ENCODE peak calls at places on chromosomes 13 and 19, in five cellular contexts. O, V, B, I and X are unnamed samples.

GRCh38 chr19:38862321-38863059 is 12.7 kb upstream of the HNRNPL start:
- DNase-seq in O (peak; percentile 19), V (no peak), B (peak; percentile 43), I (peak; percentile 65), X (peak; percentile 58)

GRCh38 chr13:25114220-25114619 is 18.3 kb downstream of the PABPC3 start:
- DNase-seq in O (peak; percentile 25), V (peak; percentile 47), B (peak; percentile 93), I (peak; percentile 26), X (peak; percentile 78)

GRCh38 chr13:45021250-45021649 is 31.9 kb downstream of the GPALPP1 start:
- DNase-seq in O (no peak), V (no peak), B (no peak), I (no peak), X (no peak)

GRCh38 chr13:31437975-31438374 is 238.2 kb downstream of the B3GLCT start:
- DNase-seq in O (no peak), V (no peak), B (peak; percentile 13), I (no peak), X (peak; percentile 36)

GRCh38 chr19:50427997-50428425 is 4.7 kb upstream of the MYBPC2 start:
- DNase-seq in O (no peak), V (peak; percentile 53), B (peak; percentile 86), I (peak; percentile 44), X (peak; percentile 71)

GRCh38 chr19:35216833-35217707 is 11.5 kb downstream of the FAM187B start:
- DNase-seq in O (no peak), V (peak; percentile 40), B (no peak), I (no peak), X (no peak)

GRCh38 chr19:40365613-40366401 is 17.3 kb downstream of the PLD3 start:
- DNase-seq in O (peak; percentile 76), V (peak; percentile 44), B (peak; percentile 90), I (peak; percentile 29), X (peak; percentile 28)

GRCh38 chr13:46571189-46571901 is 18.4 kb downstream of the LRCH1 start:
- DNase-seq in O (no peak), V (no peak), B (peak; percentile 77), I (no peak), X (peak; percentile 53)

GRCh38 chr13:46903748-46904147 is 6.9 kb upstream of the HTR2A start:
- DNase-seq in O (no peak), V (no peak), B (no peak), I (no peak), X (no peak)

GRCh38 chr13:75399168-75399878 is 82.6 kb downstream of the TBC1D4 start:
- DNase-seq in O (no peak), V (no peak), B (peak; percentile 83), I (no peak), X (peak; percentile 49)

GRCh38 chr19:15448778-15449619 is 757 bp downstream of the WIZ start:
- DNase-seq in O (no peak), V (no peak), B (no peak), I (no peak), X (no peak)

GRCh38 chr19:14786421-14786851 is 8.1 kb upstream of the ADGRE2 start:
- DNase-seq in O (no peak), V (peak; percentile 21), B (peak; percentile 7), I (no peak), X (no peak)

GRCh38 chr19:17671906-17672305 is 16.2 kb downstream of the UNC13A start:
- DNase-seq in O (no peak), V (no peak), B (peak; percentile 46), I (no peak), X (peak; percentile 9)

GRCh38 chr13:52348983-52349780 is 56.8 kb downstream of the THSD1 start:
- DNase-seq in O (peak; percentile 0), V (no peak), B (peak; percentile 62), I (peak; percentile 67), X (peak; percentile 99)

GRCh38 chr13:28499579-28499978 is 4.7 kb upstream of the FLT1 start:
- DNase-seq in O (no peak), V (no peak), B (no peak), I (no peak), X (no peak)

GRCh38 chr19:10961073-10961762 is 388 bp downstream of the SMARCA4 start:
- DNase-seq in O (no peak), V (no peak), B (peak; percentile 57), I (no peak), X (no peak)

GRCh38 chr19:16714702-16715294 is 4.8 kb upstream of the NWD1 start:
- DNase-seq in O (peak; percentile 13), V (peak; percentile 28), B (peak; percentile 71), I (no peak), X (peak; percentile 25)

GRCh38 chr19:43651758-43652545 is 12.3 kb upstream of the CADM4 start:
- DNase-seq in O (peak; percentile 18), V (peak; percentile 42), B (peak; percentile 78), I (peak; percentile 18), X (peak; percentile 65)

GRCh38 chr13:30362869-30363268 is 55.5 kb upstream of the KATNAL1 start:
- DNase-seq in O (no peak), V (no peak), B (no peak), I (no peak), X (no peak)

GRCh38 chr19:6271721-6272410 is 7.9 kb downstream of the MLLT1 start:
- DNase-seq in O (no peak), V (no peak), B (peak; percentile 89), I (no peak), X (peak; percentile 16)

GRCh38 chr19:54196514-54196913 is 4.1 kb upstream of the RPS9 start:
- DNase-seq in O (no peak), V (no peak), B (no peak), I (no peak), X (no peak)

GRCh38 chr19:4976412-4977298 is 7.7 kb downstream of the KDM4B start:
- DNase-seq in O (no peak), V (no peak), B (peak; percentile 86), I (peak; percentile 89), X (peak; percentile 93)

GRCh38 chr13:93963266-93964131 is 516.0 kb downstream of the DCT start:
- DNase-seq in O (no peak), V (no peak), B (peak; percentile 28), I (peak; percentile 62), X (peak; percentile 61)

GRCh38 chr19:14073232-14073924 is 792 bp downstream of the MISP3 start:
- DNase-seq in O (peak; percentile 70), V (peak; percentile 81), B (peak; percentile 90), I (no peak), X (no peak)

GRCh38 chr19:13172335-13173128 is 22.3 kb downstream of the IER2 start:
- DNase-seq in O (peak; percentile 50), V (peak; percentile 84), B (peak; percentile 91), I (no peak), X (peak; percentile 83)

GRCh38 chr19:610801-611505 is 21.3 kb downstream of the HCN2 start:
- DNase-seq in O (peak; percentile 56), V (peak; percentile 57), B (peak; percentile 94), I (peak; percentile 87), X (peak; percentile 70)

GRCh38 chr19:34343751-34344150 is 21.2 kb upstream of the GPI start:
- DNase-seq in O (no peak), V (no peak), B (no peak), I (no peak), X (no peak)

GRCh38 chr19:38263696-38264485 is 482 bp upstream of the SPINT2 start:
- DNase-seq in O (peak; percentile 99), V (peak; percentile 71), B (peak; percentile 91), I (no peak), X (peak; percentile 90)

GRCh38 chr19:58296086-58296485 is 9.1 kb upstream of the ERVK3-1 start:
- DNase-seq in O (no peak), V (no peak), B (no peak), I (no peak), X (no peak)

GRCh38 chr19:32908641-32909190 is 39.1 kb upstream of the SLC7A9 start:
- DNase-seq in O (no peak), V (no peak), B (no peak), I (no peak), X (no peak)

GRCh38 chr13:46176756-46177155 is 5.2 kb downstream of the LCP1 start:
- DNase-seq in O (no peak), V (no peak), B (no peak), I (no peak), X (no peak)

GRCh38 chr13:43072394-43072793 is 49.0 kb downstream of the DNAJC15 start:
- DNase-seq in O (no peak), V (no peak), B (no peak), I (no peak), X (peak; percentile 55)

GRCh38 chr13:52165410-52165809 is 6.0 kb upstream of the NEK3 start:
- DNase-seq in O (no peak), V (no peak), B (no peak), I (no peak), X (no peak)

GRCh38 chr13:98447881-98448641 is 128.8 kb downstream of the STK24 start:
- DNase-seq in O (no peak), V (no peak), B (peak; percentile 55), I (no peak), X (no peak)

GRCh38 chr19:6532244-6532999 is 1.6 kb downstream of the TNFSF9 start:
- DNase-seq in O (no peak), V (no peak), B (no peak), I (no peak), X (no peak)

GRCh38 chr13:71632721-71633120 is 234.3 kb downstream of the DACH1 start:
- DNase-seq in O (no peak), V (no peak), B (no peak), I (no peak), X (no peak)

GRCh38 chr13:73696713-73697112 is 437.5 kb downstream of the KLF12 start:
- DNase-seq in O (no peak), V (no peak), B (no peak), I (no peak), X (no peak)